ENCODE peak calls at places on chromosomes 4 and X, in four cellular contexts. S, O, X and B are unnamed samples.

GRCh38 chrX:119004920-119005524 is 30.6 kb downstream of the LONRF3 start:
- DNase-seq in X (peak; percentile 70), O (peak; percentile 17), S (peak; percentile 28), B (peak; percentile 31)

GRCh38 chrX:56788229-56788628 is 59.2 kb downstream of the NBDY start:
- DNase-seq in O (no peak), S (peak; percentile 26), X (no peak), B (no peak)

GRCh38 chr4:38717604-38718003 is 53.6 kb downstream of the KLF3 start:
- DNase-seq in O (no peak), S (peak; percentile 31), X (no peak), B (no peak)

GRCh38 chr4:65482410-65482809 is 187.9 kb downstream of the EPHA5 start:
- DNase-seq in X (no peak), O (no peak), S (no peak), B (peak; percentile 55)

GRCh38 chr4:158314756-158315487 is 104.6 kb downstream of the TMEM144 start:
- DNase-seq in S (peak; percentile 98), X (no peak), O (no peak), B (peak; percentile 82)

GRCh38 chr4:89640620-89641366 is 196.2 kb downstream of the SNCA start:
- DNase-seq in S (peak; percentile 49), X (peak; percentile 95), O (peak; percentile 79), B (peak; percentile 74)

GRCh38 chrX:65706041-65706828 is 38.8 kb downstream of the MSN start:
- DNase-seq in O (no peak), S (peak; percentile 85), X (no peak), B (peak; percentile 88)

GRCh38 chrX:115499112-115499805 is 61.7 kb upstream of the PLS3 start:
- DNase-seq in O (no peak), S (no peak), X (no peak), B (peak; percentile 38)

GRCh38 chrX:131704136-131704695 is 160.3 kb downstream of the OR13H1 start:
- DNase-seq in X (no peak), S (peak; percentile 85), O (no peak), B (no peak)

GRCh38 chr4:38591617-38592337 is 72.2 kb upstream of the KLF3 start:
- DNase-seq in S (no peak), O (no peak), X (no peak), B (peak; percentile 64)

GRCh38 chr4:6333301-6334202 is 63.9 kb downstream of the WFS1 start:
- DNase-seq in O (no peak), X (no peak), S (no peak), B (no peak)

GRCh38 chr4:101345271-101345595 is 2.1 kb downstream of the PPP3CA start:
- DNase-seq in S (peak; percentile 24), X (no peak), O (no peak), B (no peak)

GRCh38 chr4:26051278-26051677 is 137.3 kb downstream of the SMIM20 start:
- DNase-seq in X (no peak), S (no peak), O (no peak), B (no peak)

GRCh38 chrX:44874481-44875184 is 1.6 kb downstream of the KDM6A start:
- DNase-seq in O (no peak), X (no peak), S (peak; percentile 49), B (peak; percentile 65)

GRCh38 chrX:41382699-41383645 is 49.0 kb downstream of the DDX3X start:
- DNase-seq in O (no peak), X (no peak), S (peak; percentile 34), B (peak; percentile 60)

GRCh38 chrX:17725176-17725575 is 12.1 kb upstream of the SCML1 start:
- DNase-seq in O (no peak), X (no peak), S (no peak), B (no peak)

GRCh38 chrX:23341452-23341851 is 6.8 kb downstream of the PTCHD1 start:
- DNase-seq in X (peak; percentile 74), S (no peak), O (no peak), B (no peak)

GRCh38 chrX:132590350-132591026 is 101.7 kb upstream of the MBNL3 start:
- DNase-seq in O (no peak), X (no peak), S (no peak), B (no peak)

GRCh38 chr4:70705856-70706461 is 15.8 kb upstream of the RUFY3 start:
- DNase-seq in O (no peak), S (peak; percentile 54), X (no peak), B (no peak)

GRCh38 chr4:77960367-77960766 is 96.8 kb upstream of the FRAS1 start:
- DNase-seq in S (no peak), O (no peak), X (no peak), B (no peak)

GRCh38 chrX:153029875-153030274 is 26.4 kb upstream of the PNMA3 start:
- DNase-seq in O (no peak), S (no peak), X (no peak), B (no peak)

GRCh38 chr4:164748375-164748774 is 5.6 kb upstream of the SMIM31 start:
- DNase-seq in O (no peak), X (no peak), S (peak; percentile 19), B (peak; percentile 18)

GRCh38 chr4:144646523-144647094 is 653 bp downstream of the HHIP start:
- DNase-seq in O (no peak), X (peak; percentile 38), S (no peak), B (peak; percentile 21)

GRCh38 chr4:56330691-56331090 is 56.6 kb downstream of the AASDH start:
- DNase-seq in O (peak; percentile 5), X (no peak), S (peak; percentile 31), B (peak; percentile 11)

GRCh38 chr4:117577686-117578085 is 456.6 kb upstream of the NDST3 start:
- DNase-seq in O (no peak), S (no peak), X (no peak), B (peak; percentile 33)

DNA sequence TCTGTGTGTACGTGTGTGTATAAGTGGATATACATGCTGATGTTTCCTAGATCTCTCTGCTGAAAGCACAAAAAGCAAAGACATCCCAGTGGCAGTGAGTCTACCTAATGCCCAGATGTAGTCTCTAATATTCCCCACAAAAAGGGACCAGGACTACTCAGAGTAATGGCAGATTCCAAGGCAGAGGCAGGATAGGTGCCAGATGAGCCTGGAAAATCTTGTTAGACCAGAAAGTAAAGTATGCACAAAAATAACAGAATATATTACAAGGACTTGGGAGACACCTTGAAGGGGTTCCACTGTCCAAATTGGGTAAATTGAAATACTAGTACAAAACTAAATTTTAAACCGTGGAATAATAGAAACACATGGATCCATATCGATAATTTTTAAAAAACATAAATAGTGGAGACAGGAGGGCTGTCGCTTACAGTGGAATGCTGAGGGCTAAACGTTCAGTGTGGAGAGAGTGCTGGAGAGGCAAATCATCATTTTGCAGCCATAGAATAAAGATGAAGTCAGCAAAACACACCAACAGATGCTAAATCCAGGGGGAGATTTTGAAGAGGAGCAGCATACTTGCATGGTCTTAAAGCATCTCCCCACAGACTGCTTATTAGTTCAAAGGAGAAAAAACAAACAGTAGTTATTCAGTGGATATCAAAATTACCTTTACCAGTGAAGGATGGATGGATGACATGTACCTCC is 123.4 kb upstream of the TSPAN5 start:
- DNase-seq in X (no peak), S (no peak), O (no peak), B (no peak)
- H3K14ac ChIP-seq in X (no peak overlapping the region), S (no peak overlapping the region), O (no peak overlapping the region), B (no peak overlapping the region)

GRCh38 chr4:168884251-168885124 is 125.6 kb downstream of the CBR4 start:
- DNase-seq in S (no peak), O (no peak), X (no peak), B (peak; percentile 51)
- H3K14ac ChIP-seq in S (peak overlapping the region; percentile 82), O (no peak overlapping the region), X (no peak overlapping the region), B (no peak overlapping the region)

GRCh38 chr4:972651-973424 is 531 bp downstream of the DGKQ start:
- DNase-seq in O (no peak), S (no peak), X (no peak), B (peak; percentile 28)

GRCh38 chr4:971670-972500 is 1.5 kb downstream of the DGKQ start:
- DNase-seq in S (no peak), X (no peak), O (no peak), B (no peak)

GRCh38 chr4:970854-971520 is 2.4 kb downstream of the DGKQ start:
- DNase-seq in O (no peak), S (no peak), X (no peak), B (no peak)

GRCh38 chr4:974668-975067 is 1.3 kb upstream of the DGKQ start:
- DNase-seq in O (no peak), S (no peak), X (no peak), B (no peak)

DNA sequence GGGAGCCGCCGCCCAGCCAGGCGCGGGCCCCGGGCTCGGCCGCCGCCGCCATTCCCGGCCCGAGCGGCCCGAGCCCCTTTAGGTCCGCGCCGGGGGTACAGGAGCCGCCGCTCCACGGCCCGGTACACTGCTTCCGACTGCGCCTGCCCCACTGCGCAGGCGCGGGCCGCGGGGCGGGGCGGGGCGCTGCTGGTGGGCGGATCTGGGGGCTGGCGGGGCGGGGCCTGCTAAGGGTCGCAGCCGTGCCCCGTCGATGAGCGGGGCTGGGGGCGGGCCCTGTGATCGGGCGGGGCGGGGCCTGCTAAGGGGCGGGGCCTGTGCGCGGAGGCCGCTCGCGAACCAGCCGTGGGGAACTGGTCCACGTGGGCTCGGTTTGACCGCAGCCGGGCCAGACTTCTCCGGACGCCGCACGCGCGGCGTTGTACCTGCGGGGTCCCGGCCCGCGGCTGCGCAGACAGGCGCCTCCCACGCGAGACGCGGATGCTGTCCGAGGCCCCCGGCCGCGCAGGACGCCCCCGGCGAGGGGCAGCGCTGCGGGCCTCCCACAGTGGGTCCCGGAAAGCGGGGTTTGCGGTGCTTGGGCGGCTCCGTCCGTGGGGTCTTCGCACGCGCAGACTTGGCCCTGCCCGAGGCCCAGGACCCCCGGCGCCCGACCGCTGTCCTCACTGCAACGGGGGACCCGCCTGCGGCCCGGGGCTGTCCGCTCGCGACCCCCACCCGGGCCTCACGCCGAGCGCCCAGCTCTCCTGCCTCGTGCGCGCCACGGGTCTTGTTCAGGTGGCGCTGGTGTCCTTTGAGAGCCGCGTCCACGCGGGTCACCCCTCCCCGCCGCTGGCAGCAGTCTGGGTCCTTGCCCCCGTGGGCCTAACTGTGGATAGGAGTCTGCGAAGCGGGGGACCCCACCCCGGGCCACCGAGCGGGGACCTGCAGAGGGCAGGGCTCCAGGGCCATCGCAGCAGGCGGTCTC is at the start of gene DGKQ:
- DNase-seq in X (peak; percentile 79), S (peak; percentile 75), O (peak; percentile 83), B (peak; percentile 78)
- H3K14ac ChIP-seq in X (no peak within 1 kb of the TSS), S (peak within 1 kb of the TSS; percentile 22), O (peak within 1 kb of the TSS; percentile 82), B (no peak within 1 kb of the TSS)

DNA sequence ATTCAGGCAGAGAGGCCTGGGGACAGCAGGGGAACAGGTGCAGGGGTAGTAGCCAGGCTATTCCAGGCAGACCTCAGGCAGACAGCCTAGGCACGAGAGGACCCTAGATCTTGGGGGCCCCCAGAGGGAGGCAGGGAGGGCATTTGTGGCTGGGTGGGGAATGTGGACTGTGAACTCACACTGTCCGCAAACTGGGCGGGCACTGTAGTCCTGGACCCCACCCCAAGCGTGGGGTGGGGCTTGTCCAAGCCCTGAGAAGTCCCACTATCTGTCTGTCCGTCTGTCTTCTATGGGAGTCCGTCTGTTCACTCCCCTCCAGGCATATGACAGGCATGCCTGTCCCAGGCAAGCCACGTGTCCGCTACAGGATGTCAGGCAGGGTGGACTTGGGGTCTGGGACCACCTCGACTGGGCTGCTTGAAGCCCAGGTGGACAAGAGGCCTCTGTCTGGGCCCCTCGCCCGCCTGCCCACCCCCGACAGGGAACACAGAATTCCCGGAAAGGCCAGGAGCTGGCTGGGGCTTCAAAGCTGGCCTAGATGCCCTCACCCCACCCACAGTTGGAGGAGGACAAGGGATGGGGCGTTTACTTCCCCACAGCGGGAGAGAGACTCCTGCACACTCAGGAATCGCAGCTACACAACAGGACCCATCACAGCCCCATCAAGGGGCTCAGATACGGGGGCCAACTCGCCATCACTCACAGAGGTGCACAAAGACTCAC is at the start of gene SLC38A5:
- DNase-seq in X (no peak), S (no peak), O (no peak), B (no peak)
- H3K14ac ChIP-seq in X (no peak within 1 kb of the TSS), S (no peak within 1 kb of the TSS), O (no peak within 1 kb of the TSS), B (no peak within 1 kb of the TSS)